ENCODE peak calls at places on chromosomes 2 and 18, in four cellular contexts. One of them, this sample, is unnamed.
A peak's percentile ranks its signal among the peaks of the same experiment; 100 is the strongest.

GRCh38 chr2:54663424-54664030 is 59.9 kb upstream of the EML6 start:
- DNase-seq in hypothalamus: no peak
- DNase-seq in H54: no peak
- DNase-seq in activated B cell treated with CpG ODN at 0.5 μM for 24 hours: no peak
- DNase-seq in this sample: no peak

GRCh38 chr18:46333371-46334199 is 229.4 kb downstream of the HAUS1 start:
- DNase-seq in activated B cell treated with CpG ODN at 0.5 μM for 24 hours: no peak
- DNase-seq in H54: no peak
- DNase-seq in hypothalamus: peak; percentile 36
- DNase-seq in this sample: peak; percentile 5

GRCh38 chr2:6754412-6754811 is 111.3 kb downstream of the CMPK2 start:
- DNase-seq in H54: no peak
- DNase-seq in activated B cell treated with CpG ODN at 0.5 μM for 24 hours: no peak
- DNase-seq in hypothalamus: no peak
- DNase-seq in this sample: no peak

GRCh38 chr18:59140287-59140885 is 702 bp downstream of the SEC11C start:
- DNase-seq in hypothalamus: no peak
- DNase-seq in activated B cell treated with CpG ODN at 0.5 μM for 24 hours: no peak
- DNase-seq in H54: peak; percentile 12
- DNase-seq in this sample: peak; percentile 39

GRCh38 chr2:579351-579886 is 97.8 kb downstream of the TMEM18 start:
- DNase-seq in activated B cell treated with CpG ODN at 0.5 μM for 24 hours: no peak
- DNase-seq in hypothalamus: no peak
- DNase-seq in H54: no peak
- DNase-seq in this sample: no peak

GRCh38 chr2:136057023-136057801 is 60.7 kb downstream of the CXCR4 start:
- DNase-seq in activated B cell treated with CpG ODN at 0.5 μM for 24 hours: no peak
- DNase-seq in hypothalamus: no peak
- DNase-seq in H54: no peak
- DNase-seq in this sample: no peak

GRCh38 chr2:145415151-145415550 is 895.2 kb upstream of the ZEB2 start:
- DNase-seq in activated B cell treated with CpG ODN at 0.5 μM for 24 hours: no peak
- DNase-seq in H54: no peak
- DNase-seq in hypothalamus: no peak
- DNase-seq in this sample: no peak

GRCh38 chr18:40937386-40937785 is 1017.6 kb upstream of the PIK3C3 start:
- DNase-seq in H54: no peak
- DNase-seq in hypothalamus: no peak
- DNase-seq in activated B cell treated with CpG ODN at 0.5 μM for 24 hours: no peak
- DNase-seq in this sample: no peak

GRCh38 chr2:235170536-235171510 is 219.0 kb downstream of the SH3BP4 start:
- DNase-seq in activated B cell treated with CpG ODN at 0.5 μM for 24 hours: no peak
- DNase-seq in H54: peak; percentile 78
- DNase-seq in hypothalamus: no peak
- DNase-seq in this sample: peak; percentile 90

GRCh38 chr2:26674771-26675170 is 17.8 kb upstream of the KCNK3 start:
- DNase-seq in H54: no peak
- DNase-seq in hypothalamus: no peak
- DNase-seq in activated B cell treated with CpG ODN at 0.5 μM for 24 hours: no peak
- DNase-seq in this sample: no peak

GRCh38 chr2:232455426-232456255 is at the start of gene ALPI:
- DNase-seq in activated B cell treated with CpG ODN at 0.5 μM for 24 hours: no peak
- DNase-seq in hypothalamus: no peak
- DNase-seq in H54: no peak
- DNase-seq in this sample: no peak

GRCh38 chr2:240789501-240790369 is 30.3 kb downstream of the KIF1A start:
- DNase-seq in H54: no peak
- DNase-seq in hypothalamus: no peak
- DNase-seq in activated B cell treated with CpG ODN at 0.5 μM for 24 hours: no peak
- DNase-seq in this sample: no peak

GRCh38 chr18:64119916-64120315 is 29.0 kb downstream of the LINC00305 start:
- DNase-seq in H54: no peak
- DNase-seq in activated B cell treated with CpG ODN at 0.5 μM for 24 hours: no peak
- DNase-seq in hypothalamus: no peak
- DNase-seq in this sample: no peak

GRCh38 chr2:85905187-85905666 is 16.4 kb upstream of the ST3GAL5 start:
- DNase-seq in H54: no peak
- DNase-seq in hypothalamus: no peak
- DNase-seq in activated B cell treated with CpG ODN at 0.5 μM for 24 hours: no peak
- DNase-seq in this sample: peak; percentile 93

GRCh38 chr2:207530160-207531023 is 630 bp downstream of the CREB1 start:
- DNase-seq in H54: peak; percentile 30
- DNase-seq in activated B cell treated with CpG ODN at 0.5 μM for 24 hours: peak; percentile 51
- DNase-seq in hypothalamus: peak; percentile 15
- DNase-seq in this sample: peak; percentile 40